ENCODE peak calls at places on chromosome 22, in nine cellular contexts. W is glutamatergic neuron, H is AG20443, P is germinal center, X is trophoblast cell, K is A549, Y is NCI-H1092, Q is T-helper 2 cell, O is foreskin fibroblast. A is an unnamed sample.

GRCh38 chr22:50085211-50085999 is at the start of gene MLC1:
- DNase-seq in X (no peak), H (no peak), Q (no peak), K (no peak), W (no peak), O (no peak), P (no peak), Y (no peak), A (no peak)

GRCh38 chr22:44550666-44551491 is 52.8 kb upstream of the RTL6 start:
- DNase-seq in W (no peak), H (peak), X (peak), P (no peak), Y (no peak), Q (no peak), K (no peak), O (peak), A (peak)

GRCh38 chr22:44567846-44568493 is 69.9 kb upstream of the RTL6 start:
- DNase-seq in K (no peak), Y (no peak), O (peak), W (peak), X (peak), H (no peak), P (no peak), Q (no peak), A (no peak)

GRCh38 chr22:38513063-38513462 is 7.0 kb upstream of the DDX17 start:
- DNase-seq in W (peak), Y (no peak), P (peak), X (no peak), K (no peak), Q (no peak), O (no peak), H (no peak), A (no peak)

GRCh38 chr22:43827926-43828710 is 16.0 kb upstream of the EFCAB6 start:
- DNase-seq in Q (no peak), P (no peak), W (no peak), O (no peak), Y (no peak), X (no peak), K (no peak), H (no peak), A (no peak)

GRCh38 chr22:37701121-37701786 is 4.4 kb downstream of the TRIOBP start:
- DNase-seq in P (no peak), Q (no peak), Y (no peak), H (no peak), X (no peak), W (no peak), K (no peak), O (no peak), A (no peak)

GRCh38 chr22:49971232-49972162 is 10.9 kb downstream of the PIM3 start:
- DNase-seq in H (peak), K (peak), O (peak), Q (peak), W (peak), X (peak), P (no peak), Y (no peak), A (no peak)

GRCh38 chr22:22945195-22945594 is 57.6 kb downstream of the IGLL5 start:
- DNase-seq in W (no peak), Y (no peak), P (no peak), K (no peak), Q (no peak), X (no peak), O (no peak), H (no peak), A (no peak)

GRCh38 chr22:43152355-43153071 is 1.2 kb downstream of the TSPO start:
- DNase-seq in Q (peak), O (peak), X (no peak), W (no peak), K (no peak), P (peak), Y (no peak), H (peak), A (no peak)

GRCh38 chr22:29758068-29758622 is 8.7 kb downstream of the ZMAT5 start:
- DNase-seq in W (no peak), O (no peak), P (no peak), Y (no peak), Q (no peak), K (no peak), H (no peak), X (no peak), A (no peak)